ENCODE peak calls at places on chromosomes 3 and 15, in six cellular contexts. Z is nephron progenitor cell; E is amniotic epithelial cell; G is esophagus muscularis mucosa; J is pancreas; C is activated T-cell treated with anti-CD3 and anti-CD28 coated beads, Interleukin-2, amount 50 U/mL, for 72 hours. L is an unnamed sample.

GRCh38 chr3:14803101-14803980 is 15.4 kb upstream of the FGD5 start:
- DNase-seq in Z (no peak), E (no peak), G (no peak), J (no peak), C (peak; percentile 6), L (no peak)

GRCh38 chr3:182478369-182478768 is 314.9 kb upstream of the ATP11B start:
- DNase-seq in Z (no peak), E (no peak), G (no peak), J (no peak), C (no peak), L (no peak)

GRCh38 chr3:45664558-45664957 is 24.6 kb upstream of the SACM1L start:
- DNase-seq in Z (no peak), E (no peak), G (no peak), J (no peak), C (peak; percentile 76), L (peak; percentile 69)

GRCh38 chr3:114308830-114309229 is 15.0 kb downstream of the TIGIT start:
- DNase-seq in Z (no peak), E (no peak), G (no peak), J (no peak), C (peak; percentile 65), L (peak; percentile 70)

GRCh38 chr15:66184936-66185790 is 68.4 kb downstream of the MEGF11 start:
- DNase-seq in Z (no peak), E (no peak), G (no peak), J (no peak), C (no peak), L (no peak)

GRCh38 chr15:20341901-20342605 is 199.5 kb downstream of the GOLGA6L6 start:
- DNase-seq in Z (peak; percentile 58), E (no peak), G (peak; percentile 96), J (peak; percentile 86), C (no peak), L (peak; percentile 76)

GRCh38 chr3:127368186-127369032 is 80.6 kb upstream of the PRR20G start:
- DNase-seq in Z (no peak), E (no peak), G (no peak), J (no peak), C (no peak), L (no peak)

GRCh38 chr3:44862221-44862637 is 517 bp downstream of the TMEM42 start:
- DNase-seq in Z (no peak), E (peak; percentile 44), G (no peak), J (no peak), C (no peak), L (no peak)

GRCh38 chr15:97501291-97501690 is 459.2 kb upstream of the ARRDC4 start:
- DNase-seq in Z (no peak), E (no peak), G (no peak), J (no peak), C (no peak), L (no peak)

GRCh38 chr15:65887565-65887964 is 18.3 kb downstream of the RAB11A start:
- DNase-seq in Z (no peak), E (no peak), G (no peak), J (no peak), C (peak; percentile 52), L (no peak)

GRCh38 chr15:40964006-40964405 is 10.7 kb downstream of the CHAC1 start:
- DNase-seq in Z (no peak), E (no peak), G (no peak), J (no peak), C (no peak), L (no peak)

GRCh38 chr15:39172380-39173281 is 408.2 kb upstream of the THBS1 start:
- DNase-seq in Z (no peak), E (no peak), G (no peak), J (no peak), C (no peak), L (peak; percentile 19)

GRCh38 chr15:40245666-40246065 is 6.8 kb downstream of the PAK6 start:
- DNase-seq in Z (no peak), E (no peak), G (no peak), J (no peak), C (no peak), L (no peak)

GRCh38 chr3:76353683-76354082 is 568.3 kb upstream of the ZNF717 start:
- DNase-seq in Z (no peak), E (no peak), G (no peak), J (no peak), C (no peak), L (no peak)

GRCh38 chr3:196643201-196643749 is 3.8 kb downstream of the NRROS start:
- DNase-seq in Z (no peak), E (no peak), G (no peak), J (peak; percentile 32), C (peak; percentile 61), L (peak; percentile 47)

GRCh38 chr15:53716909-53717878 is 42.3 kb downstream of the WDR72 start:
- DNase-seq in Z (no peak), E (no peak), G (no peak), J (no peak), C (no peak), L (no peak)

GRCh38 chr15:80855206-80855605 is 76.0 kb downstream of the CEMIP start:
- DNase-seq in Z (no peak), E (no peak), G (no peak), J (no peak), C (no peak), L (no peak)

GRCh38 chr15:101390462-101390861 is 95.4 kb upstream of the SNRPA1 start:
- DNase-seq in Z (no peak), E (no peak), G (no peak), J (no peak), C (no peak), L (no peak)

GRCh38 chr3:169283902-169284451 is 379.5 kb downstream of the MECOM start:
- DNase-seq in Z (no peak), E (no peak), G (no peak), J (no peak), C (no peak), L (no peak)

GRCh38 chr3:196268270-196269163 is 19.0 kb downstream of the PCYT1A start:
- DNase-seq in Z (no peak), E (peak; percentile 81), G (no peak), J (no peak), C (no peak), L (no peak)

GRCh38 chr15:50167112-50167511 is 14.9 kb upstream of the SLC27A2 start:
- DNase-seq in Z (no peak), E (no peak), G (no peak), J (no peak), C (no peak), L (no peak)

L was measured in mucosa of descending colon.